ENCODE peak calls at places on chromosomes 11 and 22, in eight cellular contexts. D is upper lobe of right lung, G is neural progenitor cell, N is mammary epithelial cell, E is psoas muscle, T is uterus, X is upper lobe of left lung, J is tibial nerve. P is an unnamed sample.

GRCh38 chr11:6757373-6757967 is 14.3 kb downstream of the OR2AG2 start:
- DNase-seq in D (no peak), G (peak), N (peak), E (no peak), T (peak), X (peak), J (no peak), P (no peak)

GRCh38 chr22:23521442-23522113 is 58.5 kb downstream of the IGLL1 start:
- DNase-seq in D (peak), G (peak), N (peak), E (peak), T (peak), X (peak), J (peak), P (no peak)

GRCh38 chr11:85822814-85823213 is 11.9 kb upstream of the SYTL2 start:
- DNase-seq in D (no peak), G (no peak), N (peak), E (no peak), T (no peak), X (no peak), J (no peak), P (peak)

GRCh38 chr11:44622721-44623258 is 57.3 kb downstream of the CD82 start:
- DNase-seq in D (peak), G (no peak), N (no peak), E (no peak), T (no peak), X (peak), J (no peak), P (no peak)

GRCh38 chr11:83464181-83464580 is 178.0 kb upstream of the CCDC90B start:
- DNase-seq in D (no peak), G (no peak), N (no peak), E (no peak), T (no peak), X (no peak), J (no peak), P (no peak)

GRCh38 chr11:103609117-103610066 is 427.0 kb upstream of the DDI1 start:
- DNase-seq in D (no peak), G (no peak), N (peak), E (no peak), T (no peak), X (no peak), J (no peak), P (peak)

GRCh38 chr11:91922846-91923245 is 301.8 kb upstream of the FAT3 start:
- DNase-seq in D (no peak), G (no peak), N (no peak), E (no peak), T (no peak), X (no peak), J (no peak), P (no peak)

GRCh38 chr22:45200862-45201511 is 37.3 kb downstream of the NUP50 start:
- DNase-seq in D (no peak), G (no peak), N (peak), E (peak), T (no peak), X (no peak), J (no peak), P (no peak)

GRCh38 chr11:132540586-132540985 is 991.7 kb downstream of the OPCML start:
- DNase-seq in D (no peak), G (no peak), N (no peak), E (no peak), T (no peak), X (no peak), J (no peak), P (no peak)

GRCh38 chr22:29269731-29270474 is 1.8 kb downstream of the EWSR1 start:
- DNase-seq in D (no peak), G (peak), N (peak), E (no peak), T (no peak), X (no peak), J (no peak), P (no peak)

GRCh38 chr11:71446942-71447688 is 1.1 kb downstream of the DHCR7 start:
- DNase-seq in D (no peak), G (peak), N (peak), E (no peak), T (no peak), X (peak), J (no peak), P (peak)

GRCh38 chr11:114233755-114234154 is 62.4 kb upstream of the NNMT start:
- DNase-seq in D (no peak), G (peak), N (no peak), E (no peak), T (no peak), X (no peak), J (no peak), P (no peak)

GRCh38 chr11:134418119-134418840 is 6.2 kb upstream of the B3GAT1 start:
- DNase-seq in D (no peak), G (peak), N (peak), E (no peak), T (no peak), X (no peak), J (no peak), P (no peak)

GRCh38 chr11:76628408-76628947 is 42.1 kb downstream of the LRRC32 start:
- DNase-seq in D (no peak), G (no peak), N (no peak), E (no peak), T (no peak), X (no peak), J (no peak), P (no peak)

GRCh38 chr11:19163627-19164026 is 38.2 kb downstream of the CSRP3 start:
- DNase-seq in D (no peak), G (no peak), N (no peak), E (no peak), T (no peak), X (no peak), J (no peak), P (no peak)

GRCh38 chr11:8006349-8006977 is 19.3 kb downstream of the EIF3F start:
- DNase-seq in D (no peak), G (peak), N (peak), E (no peak), T (peak), X (peak), J (no peak), P (no peak)

GRCh38 chr22:19756288-19757128 is 4.1 kb upstream of the TBX1 start:
- DNase-seq in D (peak), G (peak), N (peak), E (no peak), T (no peak), X (peak), J (no peak), P (no peak)

GRCh38 chr22:46672731-46673130 is 52.5 kb downstream of the GRAMD4 start:
- DNase-seq in D (no peak), G (no peak), N (no peak), E (no peak), T (no peak), X (no peak), J (no peak), P (no peak)

GRCh38 chr11:9039194-9039593 is 35.4 kb upstream of the NRIP3 start:
- DNase-seq in D (no peak), G (no peak), N (peak), E (no peak), T (no peak), X (peak), J (no peak), P (peak)

GRCh38 chr11:119722281-119722794 is 6.7 kb downstream of the NECTIN1 start:
- DNase-seq in D (no peak), G (no peak), N (no peak), E (no peak), T (no peak), X (no peak), J (no peak), P (no peak)

GRCh38 chr11:112024178-112024777 is 930 bp upstream of the DLAT start:
- DNase-seq in D (no peak), G (peak), N (peak), E (no peak), T (no peak), X (no peak), J (no peak), P (no peak)

GRCh38 chr11:117143390-117143789 is 697 bp upstream of the PAFAH1B2 start:
- DNase-seq in D (no peak), G (peak), N (peak), E (peak), T (peak), X (peak), J (no peak), P (no peak)

GRCh38 chr11:26951849-26952515 is 41.9 kb upstream of the FIBIN start:
- DNase-seq in D (no peak), G (no peak), N (no peak), E (no peak), T (peak), X (no peak), J (no peak), P (no peak)

GRCh38 chr11:24496728-24497396 is at the start of gene LUZP2:
- DNase-seq in D (peak), G (peak), N (peak), E (peak), T (no peak), X (no peak), J (no peak), P (no peak)

GRCh38 chr11:86438685-86439084 is 64.0 kb downstream of the CCDC81 start:
- DNase-seq in D (no peak), G (no peak), N (peak), E (no peak), T (no peak), X (no peak), J (no peak), P (no peak)

GRCh38 chr11:70802185-70802584 is 403.9 kb downstream of the CTTN start:
- DNase-seq in D (no peak), G (no peak), N (no peak), E (no peak), T (no peak), X (no peak), J (no peak), P (no peak)

GRCh38 chr11:43270468-43270867 is 41.3 kb upstream of the API5 start:
- DNase-seq in D (no peak), G (no peak), N (no peak), E (no peak), T (no peak), X (no peak), J (no peak), P (no peak)

GRCh38 chr11:91104237-91104636 is 881.4 kb upstream of the CHORDC1 start:
- DNase-seq in D (no peak), G (no peak), N (peak), E (no peak), T (no peak), X (no peak), J (no peak), P (no peak)

GRCh38 chr22:37545703-37546435 is 14.4 kb upstream of the CDC42EP1 start:
- DNase-seq in D (peak), G (peak), N (peak), E (peak), T (peak), X (peak), J (peak), P (no peak)

GRCh38 chr11:119937412-119937811 is 200.5 kb downstream of the TRIM29 start:
- DNase-seq in D (no peak), G (no peak), N (no peak), E (no peak), T (no peak), X (no peak), J (no peak), P (no peak)

GRCh38 chr22:20607157-20607907 is 99.9 kb downstream of the MED15 start:
- DNase-seq in D (no peak), G (peak), N (no peak), E (no peak), T (no peak), X (no peak), J (no peak), P (no peak)

GRCh38 chr11:72787262-72788104 is 6.4 kb downstream of the STARD10 start:
- DNase-seq in D (no peak), G (peak), N (no peak), E (no peak), T (no peak), X (no peak), J (no peak), P (no peak)

GRCh38 chr11:119416606-119417580 is 6.1 kb downstream of the THY1 start:
- DNase-seq in D (no peak), G (no peak), N (peak), E (no peak), T (no peak), X (no peak), J (no peak), P (no peak)

GRCh38 chr11:67045314-67045713 is 11.3 kb upstream of the RHOD start:
- DNase-seq in D (no peak), G (no peak), N (peak), E (peak), T (no peak), X (no peak), J (no peak), P (no peak)

GRCh38 chr11:67043572-67044329 is 12.9 kb upstream of the RHOD start:
- DNase-seq in D (no peak), G (no peak), N (no peak), E (no peak), T (no peak), X (no peak), J (no peak), P (no peak)

GRCh38 chr11:67048515-67048914 is 8.1 kb upstream of the RHOD start:
- DNase-seq in D (no peak), G (no peak), N (no peak), E (no peak), T (no peak), X (no peak), J (no peak), P (no peak)

GRCh38 chr11:67041602-67042001 is 15.0 kb upstream of the RHOD start:
- DNase-seq in D (no peak), G (no peak), N (no peak), E (no peak), T (no peak), X (no peak), J (no peak), P (no peak)

DNA sequence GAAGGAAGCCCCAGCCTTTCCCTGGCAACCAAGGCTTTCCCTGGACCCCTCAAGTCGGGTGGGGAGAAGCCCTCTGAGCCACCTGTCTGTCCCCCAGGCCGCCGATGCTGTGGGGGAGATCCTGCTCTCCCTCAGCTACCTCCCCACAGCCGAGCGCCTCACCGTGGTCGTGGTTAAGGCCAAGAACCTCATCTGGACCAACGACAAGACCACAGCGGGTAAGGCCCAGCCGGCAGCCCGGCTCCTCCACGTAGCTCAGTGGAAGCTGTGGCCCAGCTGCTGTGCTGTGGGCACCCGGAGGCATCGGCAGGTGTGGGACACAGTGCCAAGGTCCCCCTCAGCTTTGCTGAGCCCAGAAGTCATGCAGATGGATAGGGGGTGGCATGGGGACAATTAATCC is 12.2 kb upstream of the RHOD start:
- DNase-seq in D (no peak), G (no peak), N (no peak), E (no peak), T (no peak), X (no peak), J (no peak), P (no peak)
- H3K4me3 ChIP-seq in D (no peak), G (no peak), N (no peak), E (no peak), T (no peak), X (no peak), J (no peak), P (no peak)

GRCh38 chr22:50294319-50294656 is 13.2 kb downstream of the PLXNB2 start:
- DNase-seq in D (no peak), G (no peak), N (no peak), E (no peak), T (no peak), X (no peak), J (no peak), P (no peak)
- H3K4me3 ChIP-seq in D (peak), G (no peak), N (no peak), E (peak), T (no peak), X (no peak), J (no peak), P (no peak)

DNA sequence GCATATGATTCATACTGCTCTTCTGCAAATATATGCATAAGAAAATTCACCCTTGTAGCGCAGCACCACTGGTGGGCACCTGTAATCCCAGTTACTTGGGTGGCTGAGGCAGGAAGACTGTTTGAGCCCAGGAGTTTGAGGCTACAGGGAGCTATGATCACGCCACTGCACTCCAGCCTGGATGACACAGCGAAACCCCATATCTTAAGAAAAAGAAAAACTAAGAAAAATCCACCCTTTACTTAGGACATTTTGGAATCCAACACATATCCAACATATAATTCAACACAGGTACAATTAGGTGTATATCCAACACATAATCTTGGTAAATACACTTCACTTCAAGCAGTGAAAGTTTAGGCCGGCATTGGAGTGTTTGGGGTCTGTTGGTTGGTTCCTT is 255.5 kb upstream of the PITPNB start:
- DNase-seq in D (no peak), G (no peak), N (no peak), E (no peak), T (no peak), X (no peak), J (no peak), P (no peak)
- H3K4me3 ChIP-seq in D (no peak), G (no peak), N (no peak), E (no peak), T (no peak), X (no peak), J (no peak), P (no peak)

GRCh38 chr11:56045538-56045937 is 18.1 kb downstream of the OR5AS1 start:
- DNase-seq in D (no peak), G (no peak), N (no peak), E (no peak), T (no peak), X (no peak), J (no peak), P (no peak)
- H3K4me3 ChIP-seq in D (no peak), G (no peak), N (no peak), E (no peak), T (no peak), X (no peak), J (no peak), P (no peak)

GRCh38 chr11:48148749-48149148 is 67.9 kb upstream of the OR4B1 start:
- DNase-seq in D (no peak), G (no peak), N (peak), E (no peak), T (no peak), X (no peak), J (no peak), P (no peak)

GRCh38 chr11:48150213-48150612 is 66.4 kb upstream of the OR4B1 start:
- DNase-seq in D (no peak), G (no peak), N (peak), E (no peak), T (no peak), X (no peak), J (no peak), P (no peak)

GRCh38 chr11:48154162-48154561 is 62.4 kb upstream of the OR4B1 start:
- DNase-seq in D (no peak), G (no peak), N (peak), E (no peak), T (no peak), X (no peak), J (no peak), P (no peak)
- H3K4me3 ChIP-seq in D (no peak), G (no peak), N (no peak), E (no peak), T (no peak), X (no peak), J (no peak), P (no peak)

GRCh38 chr22:39995346-39996252 is 845 bp downstream of the FAM83F start:
- DNase-seq in D (no peak), G (no peak), N (peak), E (no peak), T (no peak), X (no peak), J (no peak), P (no peak)
- H3K4me3 ChIP-seq in D (peak), G (peak), N (peak), E (peak), T (no peak), X (peak), J (peak), P (peak)

DNA sequence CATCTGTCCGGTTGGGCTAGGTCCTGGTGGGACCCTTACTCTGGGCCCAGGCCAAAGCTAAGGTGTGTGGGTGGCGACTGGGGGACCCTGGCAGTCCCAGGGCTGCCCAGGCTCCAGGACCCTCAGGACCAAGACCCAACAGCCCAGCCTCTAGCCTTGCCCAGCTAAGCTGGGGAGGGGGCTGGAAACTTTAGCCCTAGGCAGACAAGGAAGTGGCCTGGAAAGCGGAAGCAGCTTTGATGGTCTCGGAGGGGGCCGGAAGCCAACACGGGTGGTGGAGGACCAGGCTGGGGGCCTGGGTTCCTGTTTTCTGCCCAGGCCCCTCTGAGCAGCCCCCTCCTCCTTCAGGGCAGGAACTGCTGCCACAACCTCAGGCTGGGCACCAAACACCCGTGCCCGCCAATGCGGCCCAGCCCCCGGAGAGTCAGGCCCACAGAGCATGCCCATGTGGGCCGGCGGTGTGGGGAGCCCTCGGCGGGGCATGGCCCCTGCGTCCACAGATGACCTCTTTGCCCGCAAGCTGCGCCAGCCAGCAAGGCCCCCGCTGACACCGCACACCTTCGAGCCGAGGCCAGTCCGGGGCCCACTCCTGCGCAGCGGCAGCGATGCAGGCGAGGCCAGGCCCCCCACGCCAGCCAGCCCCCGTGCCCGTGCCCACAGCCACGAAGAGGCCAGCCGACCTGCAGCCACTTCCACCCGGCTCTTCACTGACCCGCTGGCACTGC is 2.7 kb downstream of the SIPA1 start:
- DNase-seq in D (peak), G (no peak), N (no peak), E (no peak), T (no peak), X (peak), J (no peak), P (no peak)
- H3K4me3 ChIP-seq in D (peak), G (no peak), N (no peak), E (peak), T (no peak), X (peak), J (peak), P (no peak)

GRCh38 chr11:13127161-13127560 is 118.0 kb downstream of the RASSF10 start:
- DNase-seq in D (no peak), G (no peak), N (no peak), E (no peak), T (no peak), X (no peak), J (no peak), P (no peak)

GRCh38 chr11:13126430-13126829 is 117.3 kb downstream of the RASSF10 start:
- DNase-seq in D (no peak), G (no peak), N (peak), E (no peak), T (no peak), X (peak), J (no peak), P (peak)

GRCh38 chr11:13128381-13128780 is 119.3 kb downstream of the RASSF10 start:
- DNase-seq in D (no peak), G (no peak), N (no peak), E (no peak), T (no peak), X (no peak), J (no peak), P (no peak)
- H3K4me3 ChIP-seq in D (no peak), G (no peak), N (no peak), E (no peak), T (no peak), X (no peak), J (no peak), P (no peak)

GRCh38 chr11:48056325-48057183 is 76.2 kb downstream of the PTPRJ start:
- DNase-seq in D (no peak), G (no peak), N (no peak), E (no peak), T (no peak), X (no peak), J (no peak), P (no peak)
- H3K4me3 ChIP-seq in D (no peak), G (no peak), N (no peak), E (no peak), T (no peak), X (no peak), J (no peak), P (no peak)

GRCh38 chr22:17379939-17380710 is 10.9 kb downstream of the CECR2 start:
- DNase-seq in D (no peak), G (peak), N (no peak), E (no peak), T (no peak), X (no peak), J (no peak), P (no peak)
- H3K4me3 ChIP-seq in D (no peak), G (peak), N (no peak), E (no peak), T (no peak), X (no peak), J (no peak), P (no peak)